ENCODE peak calls at places on chromosomes 5 and 9, in nine cellular contexts. U is PC-3, Y is GM23338, K is GM23248, W is neural progenitor cell, V is hepatocyte, B is HCT116, Q is OCI-LY7, A is SK-N-SH. F is an unnamed sample.

GRCh38 chr5:31781772-31782171 is 142.8 kb downstream of the PDZD2 start:
- DNase-seq in U (peak; percentile 11), Y (no peak), K (no peak), W (no peak), V (no peak), B (no peak), Q (no peak), A (no peak), F (no peak)

GRCh38 chr5:41707853-41708603 is 162.2 kb downstream of the OXCT1 start:
- DNase-seq in U (peak; percentile 80), Y (peak; percentile 78), K (peak; percentile 70), W (peak; percentile 71), V (no peak), B (peak; percentile 21), Q (peak; percentile 7), A (peak; percentile 15), F (peak; percentile 48)

GRCh38 chr5:170882345-170882744 is 20.5 kb downstream of the RANBP17 start:
- DNase-seq in U (no peak), Y (no peak), K (no peak), W (no peak), V (no peak), B (no peak), Q (no peak), A (no peak), F (no peak)

GRCh38 chr5:116773926-116774325 is 199.3 kb upstream of the SEMA6A start:
- DNase-seq in U (no peak), Y (peak; percentile 85), K (no peak), W (peak; percentile 80), V (no peak), B (no peak), Q (no peak), A (no peak), F (no peak)

GRCh38 chr5:61767231-61768080 is 435.4 kb downstream of the ZSWIM6 start:
- DNase-seq in U (no peak), Y (no peak), K (no peak), W (no peak), V (no peak), B (no peak), Q (no peak), A (no peak), F (no peak)

GRCh38 chr5:134289509-134290113 is 63.7 kb upstream of the PPP2CA start:
- DNase-seq in U (peak; percentile 75), Y (peak; percentile 89), K (peak; percentile 85), W (peak; percentile 83), V (peak; percentile 80), B (peak; percentile 83), Q (peak; percentile 67), A (peak; percentile 69), F (peak; percentile 67)

GRCh38 chr5:1011741-1012315 is 3.2 kb downstream of the NKD2 start:
- DNase-seq in U (no peak), Y (no peak), K (no peak), W (no peak), V (no peak), B (no peak), Q (no peak), A (no peak), F (no peak)

GRCh38 chr5:95042040-95042439 is 242.9 kb downstream of the MCTP1 start:
- DNase-seq in U (peak; percentile 4), Y (no peak), K (no peak), W (no peak), V (no peak), B (no peak), Q (no peak), A (no peak), F (no peak)

GRCh38 chr9:96135071-96135825 is 166.7 kb downstream of the HSD17B3 start:
- DNase-seq in U (no peak), Y (no peak), K (peak; percentile 72), W (no peak), V (no peak), B (no peak), Q (no peak), A (no peak), F (peak; percentile 23)

GRCh38 chr5:157560560-157560959 is 15.0 kb downstream of the ADAM19 start:
- DNase-seq in U (no peak), Y (no peak), K (peak; percentile 32), W (no peak), V (no peak), B (no peak), Q (no peak), A (no peak), F (no peak)

GRCh38 chr9:14812806-14813205 is 90.3 kb upstream of the CER1 start:
- DNase-seq in U (peak; percentile 81), Y (no peak), K (peak; percentile 36), W (no peak), V (no peak), B (no peak), Q (no peak), A (no peak), F (no peak)

GRCh38 chr5:155189981-155190380 is 176.4 kb downstream of the KIF4B start:
- DNase-seq in U (no peak), Y (peak; percentile 8), K (no peak), W (no peak), V (no peak), B (no peak), Q (no peak), A (no peak), F (peak; percentile 83)

GRCh38 chr5:146815423-146815822 is 63.1 kb downstream of the PPP2R2B start:
- DNase-seq in U (no peak), Y (peak; percentile 42), K (no peak), W (peak; percentile 10), V (no peak), B (no peak), Q (no peak), A (no peak), F (no peak)

GRCh38 chr5:146813748-146814147 is 64.8 kb downstream of the PPP2R2B start:
- DNase-seq in U (no peak), Y (no peak), K (no peak), W (no peak), V (no peak), B (no peak), Q (no peak), A (no peak), F (no peak)

GRCh38 chr5:146817973-146818372 is 60.6 kb downstream of the PPP2R2B start:
- DNase-seq in U (no peak), Y (no peak), K (no peak), W (no peak), V (no peak), B (no peak), Q (no peak), A (no peak), F (no peak)

GRCh38 chr5:146818790-146819189 is 59.8 kb downstream of the PPP2R2B start:
- DNase-seq in U (no peak), Y (no peak), K (no peak), W (no peak), V (no peak), B (no peak), Q (no peak), A (no peak), F (no peak)

DNA sequence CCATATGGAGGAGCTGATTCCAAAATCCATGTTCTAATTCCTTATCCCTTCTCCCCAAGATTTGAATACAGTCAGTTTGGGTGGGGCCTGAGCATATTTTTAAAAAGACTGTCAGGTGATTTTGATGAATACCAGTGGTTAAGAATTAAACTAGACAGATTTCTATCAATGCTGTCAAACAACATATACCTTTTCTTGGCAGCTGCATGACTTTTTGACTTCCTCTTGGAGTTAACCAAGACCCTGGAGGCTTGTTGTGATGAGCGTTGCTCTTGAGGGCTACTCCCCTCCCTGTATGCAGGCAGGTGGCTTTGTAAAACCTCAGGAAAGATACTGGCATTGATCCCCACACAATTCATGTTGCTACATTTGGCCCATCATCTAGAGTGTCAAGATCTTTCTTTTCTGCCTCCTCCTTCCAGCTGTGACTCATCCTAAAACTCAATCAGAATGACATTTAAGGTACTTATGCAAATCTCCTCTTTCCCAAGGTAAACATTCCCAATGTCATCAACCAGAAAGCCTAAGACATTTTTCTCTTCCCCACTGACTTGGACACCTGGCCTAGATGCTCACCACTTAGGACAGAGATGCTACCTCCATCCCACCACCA is 61.7 kb downstream of the PPP2R2B start:
- DNase-seq in U (no peak), Y (peak; percentile 52), K (no peak), W (no peak), V (no peak), B (no peak), Q (no peak), A (no peak), F (no peak)
- H2AFZ ChIP-seq in U (no peak overlapping the region), Y (no peak overlapping the region), K (no peak overlapping the region), W (no peak overlapping the region), V (no peak overlapping the region), B (no peak overlapping the region), Q (no peak overlapping the region), A (no peak overlapping the region), F (no peak overlapping the region)

GRCh38 chr9:34490760-34491159 is 32.0 kb downstream of the ENHO start:
- DNase-seq in U (no peak), Y (no peak), K (no peak), W (no peak), V (no peak), B (no peak), Q (no peak), A (no peak), F (no peak)
- TF ChIP-seq EZH2phosphoT487 in U (no peak), Y (no peak), K (no peak), W (no peak), V (no peak), B (no peak), Q (no peak), A (no peak), F (no peak)

DNA sequence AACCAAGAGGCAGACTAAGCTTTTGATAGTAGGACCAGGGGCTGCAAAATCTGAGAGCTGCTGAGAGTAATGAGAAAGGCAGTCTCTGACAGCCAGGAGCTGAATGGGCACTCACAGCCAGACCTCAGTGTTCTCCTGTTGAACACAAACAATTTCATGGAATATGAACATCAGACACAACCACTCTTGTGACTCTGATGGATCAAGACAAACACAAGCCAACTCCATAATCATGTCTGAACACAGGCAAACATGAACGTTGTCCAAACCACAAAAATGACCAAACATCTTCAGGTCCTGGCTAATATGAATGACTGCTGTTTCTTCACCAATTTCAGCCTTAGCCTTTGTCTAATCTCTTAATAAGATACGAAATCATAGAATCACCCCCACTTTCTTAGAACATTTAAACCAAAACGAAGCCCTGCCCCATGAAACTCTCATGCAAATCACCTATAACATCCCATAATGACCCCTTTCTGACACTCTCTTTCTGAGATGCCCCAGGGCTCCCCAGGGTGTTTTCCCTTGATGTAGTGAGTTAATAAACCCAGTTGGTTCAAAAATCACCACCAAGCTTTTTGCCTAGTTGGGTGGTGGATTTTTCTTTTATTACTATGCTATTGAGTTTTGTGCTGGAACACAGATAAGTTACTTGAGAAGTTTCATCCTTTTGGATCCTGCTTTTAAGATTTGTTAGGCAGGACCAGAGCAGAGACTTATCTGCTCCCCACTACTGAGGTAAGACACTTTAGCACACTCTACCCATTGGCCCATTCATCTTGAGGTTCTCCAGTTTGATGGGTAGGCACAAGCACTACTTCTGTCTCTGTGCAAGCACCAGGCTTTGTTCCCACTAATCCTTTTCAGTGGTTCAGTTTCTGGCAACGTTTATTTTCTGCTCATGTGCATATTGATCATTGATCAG is 5.9 kb upstream of the ERAP2 start:
- DNase-seq in U (peak; percentile 24), Y (no peak), K (no peak), W (no peak), V (no peak), B (no peak), Q (peak; percentile 43), A (no peak), F (peak; percentile 35)
- H3K27ac ChIP-seq in U (no peak overlapping the region), Y (no peak overlapping the region), K (no peak overlapping the region), W (peak overlapping the region; percentile 78), V (no peak overlapping the region), B (no peak overlapping the region), Q (peak overlapping the region; percentile 63), A (no peak overlapping the region), F (no peak overlapping the region)

DNA sequence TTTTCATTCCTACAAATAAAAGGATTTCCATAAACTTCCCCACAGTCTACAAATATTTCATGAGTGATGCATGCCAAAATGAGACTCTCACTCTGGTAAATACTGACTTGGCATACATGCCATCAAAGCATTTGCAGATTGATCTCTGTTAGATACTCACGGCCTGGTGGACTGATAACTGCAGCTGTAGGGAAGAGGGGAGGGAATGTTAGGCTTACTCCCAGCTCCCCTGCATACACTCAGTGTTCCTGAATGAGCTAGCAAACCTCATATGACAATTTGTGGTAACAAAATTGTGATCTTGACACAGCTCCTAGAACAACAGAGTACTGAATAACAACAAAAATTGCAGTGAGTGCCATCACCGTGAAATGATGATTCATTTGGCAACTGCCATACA is 435.3 kb downstream of the NR2F1-AS1 start:
- DNase-seq in U (peak; percentile 49), Y (no peak), K (peak; percentile 29), W (no peak), V (no peak), B (no peak), Q (no peak), A (no peak), F (no peak)
- H2AFZ ChIP-seq in U (peak overlapping the region; percentile 8), Y (no peak overlapping the region), K (no peak overlapping the region), W (no peak overlapping the region), V (no peak overlapping the region), B (no peak overlapping the region), Q (no peak overlapping the region), A (no peak overlapping the region), F (no peak overlapping the region)